ENCODE peak calls at places on chromosome 11, in six cellular contexts. U is transverse colon; K is psoas muscle; Z is HL-60; V is CD4-positive, alpha-beta T cell; B is progenitor cell of endocrine pancreas. S is an unnamed sample.

GRCh38 chr11:14275081-14275480 is 83.9 kb downstream of the RRAS2 start:
- DNase-seq in U (no peak), K (no peak), Z (no peak), V (no peak), B (no peak), S (no peak)

GRCh38 chr11:7840580-7840979 is 43.8 kb upstream of the OR5P2 start:
- DNase-seq in U (no peak), K (no peak), Z (no peak), V (no peak), B (no peak), S (no peak)

GRCh38 chr11:83681045-83681781 is 395.0 kb upstream of the CCDC90B start:
- DNase-seq in U (no peak), K (no peak), Z (no peak), V (no peak), B (no peak), S (no peak)

GRCh38 chr11:94493146-94493442 is 550 bp downstream of the MRE11 start:
- DNase-seq in U (no peak), K (no peak), Z (peak; percentile 47), V (no peak), B (no peak), S (no peak)

GRCh38 chr11:113084297-113084696 is 123.1 kb downstream of the NCAM1 start:
- DNase-seq in U (no peak), K (no peak), Z (no peak), V (no peak), B (no peak), S (no peak)

GRCh38 chr11:67311556-67312082 is 8.3 kb downstream of the SSH3 start:
- DNase-seq in U (no peak), K (no peak), Z (no peak), V (no peak), B (no peak), S (no peak)

GRCh38 chr11:92340839-92341238 is 116.2 kb downstream of the FAT3 start:
- DNase-seq in U (peak; percentile 8), K (no peak), Z (no peak), V (no peak), B (no peak), S (no peak)

GRCh38 chr11:4027746-4028145 is 66.9 kb upstream of the RRM1 start:
- DNase-seq in U (no peak), K (no peak), Z (no peak), V (no peak), B (no peak), S (no peak)

GRCh38 chr11:2804189-2804588 is 81.4 kb downstream of the CDKN1C start:
- DNase-seq in U (peak; percentile 4), K (peak; percentile 10), Z (no peak), V (no peak), B (peak; percentile 8), S (peak; percentile 37)

GRCh38 chr11:88398372-88399140 is 61.0 kb upstream of the CTSC start:
- DNase-seq in U (no peak), K (no peak), Z (no peak), V (no peak), B (no peak), S (no peak)

GRCh38 chr11:65645710-65646109 is 7.8 kb downstream of the SIPA1 start:
- DNase-seq in U (no peak), K (no peak), Z (no peak), V (no peak), B (no peak), S (no peak)

GRCh38 chr11:94117871-94118270 is 10.8 kb upstream of the PANX1 start:
- DNase-seq in U (no peak), K (no peak), Z (no peak), V (no peak), B (no peak), S (no peak)

GRCh38 chr11:123103326-123103980 is 41.5 kb upstream of the HSPA8 start:
- DNase-seq in U (peak; percentile 30), K (peak; percentile 20), Z (no peak), V (no peak), B (no peak), S (no peak)

GRCh38 chr11:119624102-119624615 is 104.8 kb downstream of the NECTIN1 start:
- DNase-seq in U (no peak), K (no peak), Z (no peak), V (no peak), B (no peak), S (no peak)

GRCh38 chr11:122178795-122179194 is 62.8 kb upstream of the BLID start:
- DNase-seq in U (no peak), K (no peak), Z (no peak), V (no peak), B (no peak), S (no peak)

GRCh38 chr11:87473174-87473573 is 435.4 kb downstream of the TMEM135 start:
- DNase-seq in U (no peak), K (no peak), Z (no peak), V (no peak), B (no peak), S (no peak)

GRCh38 chr11:68509105-68509504 is 48.6 kb downstream of the PPP6R3 start:
- DNase-seq in U (no peak), K (no peak), Z (no peak), V (no peak), B (no peak), S (no peak)

GRCh38 chr11:70845761-70846160 is 406.6 kb downstream of the SHANK2 start:
- DNase-seq in U (no peak), K (no peak), Z (no peak), V (no peak), B (no peak), S (no peak)

GRCh38 chr11:130213143-130213978 is 53.8 kb downstream of the ST14 start:
- DNase-seq in U (peak; percentile 75), K (peak; percentile 63), Z (peak; percentile 14), V (peak; percentile 64), B (peak; percentile 79), S (peak; percentile 84)

GRCh38 chr11:80144932-80145612 is 704.2 kb upstream of the TENM4 start:
- DNase-seq in U (no peak), K (no peak), Z (no peak), V (no peak), B (no peak), S (no peak)

DNA sequence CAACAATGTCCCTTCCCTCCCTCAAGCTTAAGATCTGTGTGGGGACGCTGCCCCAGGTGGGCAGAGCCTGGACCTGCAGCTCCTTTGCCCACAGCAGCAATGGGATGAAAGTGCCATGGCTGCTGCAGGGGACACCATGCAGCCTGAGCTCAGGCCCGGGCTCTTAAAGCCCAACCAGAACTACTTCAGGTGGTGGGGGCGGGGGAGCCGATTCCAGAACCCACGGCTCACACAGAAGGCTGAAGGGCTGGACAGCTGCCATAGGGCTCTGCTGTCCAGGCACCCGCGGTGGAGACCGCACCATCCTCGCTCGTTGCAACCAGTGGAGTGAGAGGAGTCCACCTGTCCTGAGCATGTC is 12.5 kb downstream of the CHID1 start:
- DNase-seq in U (no peak), K (no peak), Z (no peak), V (no peak), B (no peak), S (no peak)
- TF ChIP-seq CTCF in U (no peak), K (no peak), Z (peak; percentile 13), V (no peak), B (no peak), S (peak; percentile 48)

GRCh38 chr11:120912504-120912903 is 111.4 kb upstream of the TBCEL start:
- DNase-seq in U (no peak), K (no peak), Z (no peak), V (no peak), B (no peak), S (no peak)
- TF ChIP-seq CTCF in U (no peak), K (peak; percentile 15), Z (no peak), V (no peak), B (peak; percentile 39), S (peak; percentile 49)

GRCh38 chr11:61297341-61297740 is 2.2 kb upstream of the VWCE start:
- DNase-seq in U (no peak), K (no peak), Z (no peak), V (no peak), B (no peak), S (no peak)

GRCh38 chr11:61294717-61295595 is at the start of gene VWCE:
- DNase-seq in U (peak; percentile 38), K (peak; percentile 58), Z (peak; percentile 64), V (peak; percentile 36), B (peak; percentile 65), S (peak; percentile 78)

GRCh38 chr11:61290905-61291690 is 4.0 kb downstream of the VWCE start:
- DNase-seq in U (no peak), K (no peak), Z (no peak), V (no peak), B (no peak), S (no peak)

GRCh38 chr11:61295596-61295926 is 445 bp upstream of the VWCE start:
- DNase-seq in U (peak; percentile 11), K (no peak), Z (no peak), V (no peak), B (no peak), S (no peak)

DNA sequence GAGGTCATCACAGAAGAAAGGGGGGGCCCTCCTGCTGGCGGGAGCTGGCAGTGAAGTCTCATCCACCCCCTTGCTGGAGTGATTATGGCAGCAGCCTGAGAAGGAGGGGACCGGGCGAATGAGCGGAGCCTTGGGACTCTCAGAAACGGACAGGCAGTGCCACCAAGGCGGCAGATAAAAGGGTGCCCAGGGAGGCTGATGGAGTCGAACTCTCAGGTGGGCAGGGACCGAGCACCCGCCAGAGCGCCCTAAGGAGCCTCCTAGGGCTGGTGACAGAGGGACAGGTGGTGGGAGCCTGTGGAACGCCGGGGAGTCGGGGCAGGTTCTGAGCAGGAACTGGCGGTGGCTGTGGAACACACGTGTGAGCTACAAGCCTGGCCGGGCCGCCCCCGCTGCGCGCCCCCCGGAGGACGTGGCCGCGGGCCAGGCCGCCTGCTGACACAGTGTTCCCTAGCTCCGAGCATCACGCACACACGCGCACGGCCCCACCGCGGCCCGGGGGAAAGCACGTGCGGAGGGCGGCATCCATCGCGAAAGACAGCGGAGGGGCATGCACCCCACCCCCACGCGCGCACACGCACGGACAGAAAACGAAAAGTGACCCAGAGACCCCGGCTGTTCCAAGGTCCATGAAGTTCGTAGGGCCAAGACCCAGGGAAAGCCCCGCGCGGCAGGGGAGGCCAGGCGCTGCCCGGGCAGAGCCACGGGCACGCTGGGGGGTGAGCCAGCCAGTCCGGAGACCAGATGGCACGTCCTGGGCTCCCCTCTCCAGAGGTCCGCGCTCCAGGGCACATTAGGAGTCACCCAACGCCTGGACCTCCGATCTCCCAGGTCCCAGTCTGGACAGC is 1.0 kb downstream of the VWCE start:
- DNase-seq in U (peak; percentile 21), K (peak; percentile 64), Z (peak; percentile 35), V (no peak), B (peak; percentile 17), S (peak; percentile 75)
- TF ChIP-seq CTCF in U (no peak), K (no peak), Z (no peak), V (no peak), B (no peak), S (no peak)

GRCh38 chr11:61482513-61482912 is 26.0 kb upstream of the LRRC10B start:
- DNase-seq in U (no peak), K (no peak), Z (no peak), V (no peak), B (peak; percentile 37), S (no peak)
- TF ChIP-seq CTCF in U (peak; percentile 41), K (peak; percentile 42), Z (peak; percentile 36), V (no peak), B (peak; percentile 63), S (peak; percentile 72)

S was measured in type B pancreatic cell.